ENCODE peak calls at places on chromosomes 11 and 22, in seven cellular contexts. One of them, this sample, is unnamed.

GRCh38 chr11:69999721-70000120 is 78.4 kb upstream of the ANO1 start:
- DNase-seq in ACHN: no peak
- DNase-seq in choroid plexus epithelial cell: no peak
- DNase-seq in left colon: no peak
- DNase-seq in HCEC 1CT: no peak
- DNase-seq in activated T-cell treated with anti-CD3 and anti-CD28 coated beads, Interleukin-2, amount 50 U/mL, for 48 hours: no peak
- DNase-seq in anterior cingulate cortex: no peak
- DNase-seq in this sample: no peak

GRCh38 chr11:12768731-12769673 is 94.8 kb downstream of the TEAD1 start:
- DNase-seq in ACHN: no peak
- DNase-seq in choroid plexus epithelial cell: no peak
- DNase-seq in left colon: no peak
- DNase-seq in HCEC 1CT: no peak
- DNase-seq in activated T-cell treated with anti-CD3 and anti-CD28 coated beads, Interleukin-2, amount 50 U/mL, for 48 hours: no peak
- DNase-seq in anterior cingulate cortex: no peak
- DNase-seq in this sample: no peak

GRCh38 chr11:72598901-72599300 is 75.3 kb downstream of the PDE2A start:
- DNase-seq in ACHN: peak
- DNase-seq in choroid plexus epithelial cell: peak
- DNase-seq in left colon: peak
- DNase-seq in HCEC 1CT: peak
- DNase-seq in activated T-cell treated with anti-CD3 and anti-CD28 coated beads, Interleukin-2, amount 50 U/mL, for 48 hours: no peak
- DNase-seq in anterior cingulate cortex: no peak
- DNase-seq in this sample: peak

GRCh38 chr22:32527756-32528155 is 53.1 kb downstream of the FBXO7 start:
- DNase-seq in ACHN: no peak
- DNase-seq in choroid plexus epithelial cell: no peak
- DNase-seq in left colon: no peak
- DNase-seq in HCEC 1CT: no peak
- DNase-seq in activated T-cell treated with anti-CD3 and anti-CD28 coated beads, Interleukin-2, amount 50 U/mL, for 48 hours: no peak
- DNase-seq in anterior cingulate cortex: no peak
- DNase-seq in this sample: no peak

GRCh38 chr11:2662024-2662312 is 37.8 kb downstream of the KCNQ1OT1 start:
- DNase-seq in ACHN: no peak
- DNase-seq in choroid plexus epithelial cell: no peak
- DNase-seq in left colon: no peak
- DNase-seq in HCEC 1CT: no peak
- DNase-seq in activated T-cell treated with anti-CD3 and anti-CD28 coated beads, Interleukin-2, amount 50 U/mL, for 48 hours: no peak
- DNase-seq in anterior cingulate cortex: no peak
- DNase-seq in this sample: no peak

GRCh38 chr11:15714641-15715399 is 600.1 kb downstream of the INSC start:
- DNase-seq in ACHN: no peak
- DNase-seq in choroid plexus epithelial cell: peak
- DNase-seq in left colon: no peak
- DNase-seq in HCEC 1CT: no peak
- DNase-seq in activated T-cell treated with anti-CD3 and anti-CD28 coated beads, Interleukin-2, amount 50 U/mL, for 48 hours: no peak
- DNase-seq in anterior cingulate cortex: no peak
- DNase-seq in this sample: no peak

GRCh38 chr11:78253797-78254196 is 65.1 kb downstream of the USP35 start:
- DNase-seq in ACHN: no peak
- DNase-seq in choroid plexus epithelial cell: peak
- DNase-seq in left colon: no peak
- DNase-seq in HCEC 1CT: peak
- DNase-seq in activated T-cell treated with anti-CD3 and anti-CD28 coated beads, Interleukin-2, amount 50 U/mL, for 48 hours: no peak
- DNase-seq in anterior cingulate cortex: no peak
- DNase-seq in this sample: no peak

GRCh38 chr11:113378013-113378412 is 9.6 kb upstream of the ANKK1 start:
- DNase-seq in ACHN: no peak
- DNase-seq in choroid plexus epithelial cell: no peak
- DNase-seq in left colon: no peak
- DNase-seq in HCEC 1CT: no peak
- DNase-seq in activated T-cell treated with anti-CD3 and anti-CD28 coated beads, Interleukin-2, amount 50 U/mL, for 48 hours: no peak
- DNase-seq in anterior cingulate cortex: no peak
- DNase-seq in this sample: no peak

GRCh38 chr22:46079861-46080821 is 70.2 kb upstream of the PPARA start:
- DNase-seq in ACHN: peak
- DNase-seq in choroid plexus epithelial cell: no peak
- DNase-seq in left colon: no peak
- DNase-seq in HCEC 1CT: peak
- DNase-seq in activated T-cell treated with anti-CD3 and anti-CD28 coated beads, Interleukin-2, amount 50 U/mL, for 48 hours: no peak
- DNase-seq in anterior cingulate cortex: peak
- DNase-seq in this sample: peak

GRCh38 chr11:18617688-18618340 is 16.3 kb downstream of the SPTY2D1 start:
- DNase-seq in ACHN: no peak
- DNase-seq in choroid plexus epithelial cell: peak
- DNase-seq in left colon: no peak
- DNase-seq in HCEC 1CT: no peak
- DNase-seq in activated T-cell treated with anti-CD3 and anti-CD28 coated beads, Interleukin-2, amount 50 U/mL, for 48 hours: no peak
- DNase-seq in anterior cingulate cortex: no peak
- DNase-seq in this sample: no peak

GRCh38 chr22:38513063-38513462 is 7.0 kb upstream of the DDX17 start:
- DNase-seq in ACHN: no peak
- DNase-seq in choroid plexus epithelial cell: no peak
- DNase-seq in left colon: peak
- DNase-seq in HCEC 1CT: no peak
- DNase-seq in activated T-cell treated with anti-CD3 and anti-CD28 coated beads, Interleukin-2, amount 50 U/mL, for 48 hours: no peak
- DNase-seq in anterior cingulate cortex: no peak
- DNase-seq in this sample: no peak

GRCh38 chr11:124627546-124627945 is 4.9 kb downstream of the TBRG1 start:
- DNase-seq in ACHN: no peak
- DNase-seq in choroid plexus epithelial cell: peak
- DNase-seq in left colon: no peak
- DNase-seq in HCEC 1CT: peak
- DNase-seq in activated T-cell treated with anti-CD3 and anti-CD28 coated beads, Interleukin-2, amount 50 U/mL, for 48 hours: no peak
- DNase-seq in anterior cingulate cortex: no peak
- DNase-seq in this sample: no peak